ENCODE peak calls at places on chromosomes 6 and 20, in five cellular contexts. J is A549, K is HepG2, H is GM12878, B is NB4. S is an unnamed sample.

GRCh38 chr6:139588076-139588639 is 213.7 kb upstream of the CITED2 start:
- DNase-seq in J (no peak), K (peak; percentile 30), H (no peak), B (no peak), S (peak; percentile 67)

GRCh38 chr6:95093154-95093553 is 484.2 kb upstream of the MANEA start:
- DNase-seq in J (no peak), K (no peak), H (no peak), B (no peak), S (no peak)

GRCh38 chr6:74280130-74280692 is 584.2 kb downstream of the CD109 start:
- DNase-seq in J (peak; percentile 4), K (no peak), H (no peak), B (no peak), S (no peak)

GRCh38 chr6:34517966-34518365 is 38.2 kb downstream of the SPDEF start:
- DNase-seq in J (no peak), K (no peak), H (no peak), B (no peak), S (no peak)

GRCh38 chr6:2665169-2666070 is 85.3 kb downstream of the MYLK4 start:
- DNase-seq in J (no peak), K (no peak), H (no peak), B (no peak), S (no peak)

GRCh38 chr6:132131351-132131750 is 180.2 kb upstream of the CCN2 start:
- DNase-seq in J (no peak), K (no peak), H (no peak), B (no peak), S (no peak)

GRCh38 chr6:116384727-116385461 is 14.1 kb downstream of the DSE start:
- DNase-seq in J (no peak), K (no peak), H (no peak), B (no peak), S (no peak)

GRCh38 chr6:56643379-56644089 is 845 bp upstream of the DST start:
- DNase-seq in J (no peak), K (no peak), H (no peak), B (no peak), S (no peak)

GRCh38 chr20:36653456-36653855 is 7.5 kb upstream of the SLA2 start:
- DNase-seq in J (no peak), K (no peak), H (no peak), B (no peak), S (no peak)

GRCh38 chr6:100300221-100300736 is 164.4 kb downstream of the SIM1 start:
- DNase-seq in J (peak; percentile 94), K (peak; percentile 71), H (no peak), B (no peak), S (peak; percentile 85)

GRCh38 chr6:100301731-100302130 is 163.0 kb downstream of the SIM1 start:
- DNase-seq in J (no peak), K (no peak), H (no peak), B (no peak), S (no peak)

DNA sequence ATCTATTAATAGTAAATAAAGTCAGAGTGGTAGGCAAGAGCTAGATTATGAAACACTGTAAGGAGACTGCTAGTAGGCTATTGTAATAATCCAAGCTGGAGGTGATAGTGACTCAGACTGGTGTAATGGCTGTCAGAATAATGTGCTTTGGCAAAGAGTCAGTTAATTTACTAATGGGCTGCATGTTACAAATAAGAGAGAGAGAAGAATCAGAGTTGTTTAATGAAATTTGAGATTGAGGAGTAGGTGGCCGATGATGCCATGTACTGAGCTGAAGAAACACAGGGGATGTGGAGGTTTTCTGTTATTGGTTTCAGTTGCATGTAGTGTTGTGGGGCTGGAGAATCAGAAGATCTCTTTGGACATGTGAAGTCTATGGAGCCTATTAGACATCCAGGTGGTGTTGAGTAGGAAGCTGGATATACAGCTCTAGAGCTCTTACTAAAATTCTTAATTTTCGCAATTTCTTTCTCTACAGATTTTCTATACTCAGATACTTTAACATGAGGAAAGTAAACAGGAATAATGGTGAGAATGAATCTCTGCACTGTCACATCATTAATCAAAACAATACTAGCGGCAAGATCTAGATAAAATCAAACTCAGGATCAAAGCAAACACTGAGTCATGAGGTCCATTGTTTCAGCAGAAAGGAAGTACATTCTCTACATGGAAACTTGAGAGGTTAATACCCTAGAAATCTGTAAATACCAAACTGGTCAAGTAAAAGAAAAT is 167.7 kb downstream of the SIM1 start:
- DNase-seq in J (peak; percentile 77), K (peak; percentile 50), H (no peak), B (no peak), S (peak; percentile 94)
- TF ChIP-seq MYC in J (no peak), K (no peak), H (no peak), B (no peak), S (no peak)

GRCh38 chr6:107083921-107084320 is 31.4 kb downstream of the BEND3 start:
- DNase-seq in J (no peak), K (no peak), H (no peak), B (no peak), S (no peak)

GRCh38 chr6:107080036-107080435 is 35.3 kb downstream of the BEND3 start:
- DNase-seq in J (peak; percentile 5), K (peak; percentile 17), H (no peak), B (peak; percentile 43), S (no peak)

GRCh38 chr6:107082045-107082444 is 33.3 kb downstream of the BEND3 start:
- DNase-seq in J (peak; percentile 11), K (peak; percentile 44), H (no peak), B (no peak), S (no peak)

GRCh38 chr6:107079429-107079828 is 35.9 kb downstream of the BEND3 start:
- DNase-seq in J (no peak), K (peak; percentile 16), H (no peak), B (peak; percentile 46), S (no peak)

DNA sequence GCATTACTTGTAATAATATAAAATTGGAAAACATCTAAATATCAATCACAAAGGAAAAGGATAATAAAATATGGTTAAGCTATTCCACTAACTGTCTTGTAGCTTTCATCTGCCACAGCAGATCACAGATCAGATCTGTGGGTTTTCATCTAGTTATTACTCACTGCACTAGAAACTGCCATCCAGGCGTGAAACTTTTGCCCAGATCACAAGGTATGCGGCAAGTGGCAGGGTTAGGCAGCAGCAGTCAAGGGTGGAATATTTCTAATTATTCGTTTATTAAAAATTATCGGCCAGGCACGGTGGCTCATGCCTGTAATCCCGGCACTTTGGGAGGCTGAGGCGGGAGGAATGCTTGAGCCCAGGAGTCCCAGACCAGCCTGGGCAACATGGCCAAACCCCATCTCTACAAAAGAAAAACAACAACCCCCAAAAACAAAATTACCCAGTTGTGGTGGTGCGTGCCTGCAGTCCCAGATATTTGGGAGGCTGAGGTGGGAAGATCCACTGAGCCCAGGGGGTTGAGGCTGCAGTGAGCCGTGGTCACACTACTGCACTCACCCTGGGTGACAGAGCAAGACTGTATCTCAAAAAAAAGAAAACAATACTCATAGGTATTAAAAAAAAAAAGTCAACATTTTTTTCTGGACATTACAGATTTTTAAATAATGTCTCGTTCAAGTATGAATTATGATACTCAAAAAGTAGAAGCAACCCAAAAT is 32.1 kb downstream of the BEND3 start:
- DNase-seq in J (no peak), K (no peak), H (peak; percentile 62), B (no peak), S (no peak)
- TF ChIP-seq MAX in J (no peak), K (no peak), H (no peak), B (no peak), S (no peak)

GRCh38 chr20:53899351-53900167 is 170.8 kb downstream of the BCAS1 start:
- DNase-seq in J (peak; percentile 80), K (no peak), H (peak; percentile 95), B (peak; percentile 88), S (peak; percentile 47)
- H3K4me3 ChIP-seq in J (no peak overlapping the region), K (no peak overlapping the region), H (no peak overlapping the region), B (no peak overlapping the region), S (no peak overlapping the region)

GRCh38 chr6:28337103-28337520 is 1.2 kb upstream of the ZSCAN31 start:
- DNase-seq in J (no peak), K (no peak), H (no peak), B (peak; percentile 52), S (no peak)

GRCh38 chr6:28336284-28337024 is 506 bp upstream of the ZSCAN31 start:
- DNase-seq in J (no peak), K (peak; percentile 44), H (peak; percentile 53), B (peak; percentile 97), S (no peak)

GRCh38 chr6:28335564-28336283 is at the start of gene ZSCAN31:
- DNase-seq in J (peak; percentile 94), K (peak; percentile 99), H (peak; percentile 73), B (peak; percentile 99), S (peak; percentile 98)

GRCh38 chr6:28343898-28344677 is 5.7 kb upstream of the ZKSCAN3 start:
- DNase-seq in J (no peak), K (no peak), H (no peak), B (no peak), S (no peak)

DNA sequence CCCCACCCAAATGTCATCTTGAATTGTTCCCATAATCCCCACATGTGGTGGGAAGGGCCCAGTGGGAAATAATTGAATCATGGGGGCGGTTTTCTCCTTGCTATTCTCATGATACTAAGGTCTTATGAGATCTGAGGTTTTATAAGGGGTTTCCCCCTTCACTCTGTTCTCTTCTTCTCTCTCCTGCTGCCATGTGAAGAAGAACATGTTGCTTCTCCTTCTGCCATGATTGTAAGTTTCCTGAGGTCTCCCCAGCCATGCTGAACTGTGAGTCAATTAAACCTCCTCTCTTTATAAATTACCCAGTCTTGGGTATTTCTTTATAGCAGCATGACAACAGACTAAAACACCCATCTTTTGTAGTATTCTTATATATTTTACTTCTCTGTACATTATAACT is 4.4 kb upstream of the ZSCAN31 start:
- DNase-seq in J (no peak), K (no peak), H (no peak), B (no peak), S (no peak)
- TF ChIP-seq MYC in J (no peak), K (no peak), H (no peak), B (no peak), S (no peak)

GRCh38 chr6:148972481-148972880 is 225.7 kb downstream of the UST start:
- DNase-seq in J (peak; percentile 10), K (peak; percentile 21), H (no peak), B (peak; percentile 12), S (peak; percentile 38)
- TF ChIP-seq MAX in J (no peak), K (no peak), H (no peak), B (no peak), S (no peak)

DNA sequence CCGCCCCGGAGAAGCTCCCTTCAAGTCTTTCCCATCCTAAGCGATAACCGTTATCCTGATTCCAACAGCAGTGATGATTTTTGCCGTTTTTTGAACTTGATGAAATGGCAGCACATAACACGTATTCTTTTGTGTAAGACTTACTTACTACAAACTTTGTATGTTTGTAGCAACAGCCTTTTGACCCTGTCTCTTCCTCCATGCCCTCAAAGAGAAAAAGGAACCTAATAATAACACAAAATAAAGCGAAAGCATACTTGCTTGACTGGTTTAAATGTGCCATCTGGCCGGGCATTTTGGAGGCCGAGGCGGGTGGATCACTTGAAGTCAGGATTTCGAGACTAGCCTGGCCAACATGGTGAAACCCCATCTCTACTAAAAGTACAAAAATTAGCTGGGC is 26.4 kb upstream of the SLC9A8 start:
- DNase-seq in J (no peak), K (no peak), H (peak; percentile 32), B (peak; percentile 53), S (no peak)
- H3K4me3 ChIP-seq in J (no peak overlapping the region), K (no peak overlapping the region), H (peak overlapping the region; percentile 56), B (peak overlapping the region; percentile 43), S (no peak overlapping the region)

GRCh38 chr20:955656-956055 is 39.5 kb upstream of the ANGPT4 start:
- DNase-seq in J (no peak), K (no peak), H (no peak), B (no peak), S (no peak)

GRCh38 chr20:953742-954141 is 37.6 kb upstream of the ANGPT4 start:
- DNase-seq in J (no peak), K (no peak), H (no peak), B (peak; percentile 16), S (no peak)

GRCh38 chr20:957544-957943 is 41.4 kb upstream of the ANGPT4 start:
- DNase-seq in J (peak; percentile 41), K (no peak), H (no peak), B (peak; percentile 17), S (no peak)

GRCh38 chr20:956330-956951 is 40.3 kb upstream of the ANGPT4 start:
- DNase-seq in J (peak; percentile 77), K (peak; percentile 74), H (peak; percentile 12), B (peak; percentile 78), S (peak; percentile 62)

GRCh38 chr20:955111-955510 is 39.0 kb upstream of the ANGPT4 start:
- DNase-seq in J (no peak), K (no peak), H (no peak), B (no peak), S (no peak)
- TF ChIP-seq MYC in J (no peak), K (no peak), H (no peak), B (no peak), S (no peak)

S was measured in endothelial cell of umbilical vein.